ENCODE peak calls at places on chromosomes 4 and X, in five cellular contexts. L is cardiac muscle cell, C is mucosa of descending colon, R is fibroblast of the aortic adventitia, T is astrocyte of the spinal cord. Y is an unnamed sample.

GRCh38 chr4:18109677-18110076 is 88.1 kb upstream of the LCORL start:
- DNase-seq in L (no peak), C (no peak), R (no peak), T (no peak), Y (no peak)

GRCh38 chr4:108114503-108114902 is 54.2 kb downstream of the LEF1 start:
- DNase-seq in L (no peak), C (no peak), R (no peak), T (no peak), Y (peak)

GRCh38 chr4:610411-611261 is 14.7 kb upstream of the PDE6B start:
- DNase-seq in L (peak), C (no peak), R (peak), T (peak), Y (peak)

GRCh38 chr4:41670530-41670929 is 78.0 kb downstream of the PHOX2B start:
- DNase-seq in L (no peak), C (no peak), R (no peak), T (no peak), Y (no peak)

GRCh38 chrX:40174594-40175415 is 77.0 kb upstream of the BCOR start:
- DNase-seq in L (peak), C (peak), R (no peak), T (peak), Y (peak)

GRCh38 chr4:36414248-36414647 is 132.8 kb downstream of the DTHD1 start:
- DNase-seq in L (no peak), C (no peak), R (no peak), T (no peak), Y (peak)

GRCh38 chr4:19130836-19131235 is 1109.3 kb upstream of the LCORL start:
- DNase-seq in L (peak), C (no peak), R (peak), T (peak), Y (peak)

GRCh38 chr4:74733760-74734159 is 60.6 kb downstream of the BTC start:
- DNase-seq in L (no peak), C (no peak), R (no peak), T (no peak), Y (no peak)

GRCh38 chr4:26213317-26213716 is 107.5 kb upstream of the RBPJ start:
- DNase-seq in L (no peak), C (no peak), R (no peak), T (no peak), Y (no peak)

GRCh38 chrX:124373348-124373747 is 27.0 kb downstream of the SH2D1A start:
- DNase-seq in L (no peak), C (no peak), R (no peak), T (no peak), Y (no peak)

GRCh38 chr4:70559924-70560323 is 32.1 kb upstream of the AMBN start:
- DNase-seq in L (peak), C (no peak), R (peak), T (no peak), Y (no peak)

GRCh38 chrX:38717871-38718270 is 83.4 kb upstream of the MID1IP1 start:
- DNase-seq in L (peak), C (no peak), R (peak), T (peak), Y (peak)

GRCh38 chrX:105738162-105738561 is 84.2 kb upstream of the NRK start:
- DNase-seq in L (no peak), C (no peak), R (no peak), T (no peak), Y (no peak)

GRCh38 chr4:183557611-183558010 is 52.8 kb downstream of the ING2 start:
- DNase-seq in L (no peak), C (no peak), R (no peak), T (no peak), Y (no peak)

GRCh38 chr4:47785196-47785595 is 52.7 kb downstream of the CORIN start:
- DNase-seq in L (no peak), C (no peak), R (no peak), T (no peak), Y (no peak)

GRCh38 chr4:173135241-173135847 is 33.3 kb upstream of the GALNT7 start:
- DNase-seq in L (peak), C (no peak), R (peak), T (peak), Y (peak)

GRCh38 chrX:22577181-22577580 is 304.5 kb downstream of the CBLL2 start:
- DNase-seq in L (no peak), C (no peak), R (peak), T (peak), Y (peak)

GRCh38 chrX:122783918-122784317 is 400.2 kb upstream of the GRIA3 start:
- DNase-seq in L (no peak), C (no peak), R (no peak), T (no peak), Y (no peak)

GRCh38 chr4:173501592-173502150 is 28.4 kb downstream of the HAND2 start:
- DNase-seq in L (no peak), C (no peak), R (no peak), T (no peak), Y (no peak)

DNA sequence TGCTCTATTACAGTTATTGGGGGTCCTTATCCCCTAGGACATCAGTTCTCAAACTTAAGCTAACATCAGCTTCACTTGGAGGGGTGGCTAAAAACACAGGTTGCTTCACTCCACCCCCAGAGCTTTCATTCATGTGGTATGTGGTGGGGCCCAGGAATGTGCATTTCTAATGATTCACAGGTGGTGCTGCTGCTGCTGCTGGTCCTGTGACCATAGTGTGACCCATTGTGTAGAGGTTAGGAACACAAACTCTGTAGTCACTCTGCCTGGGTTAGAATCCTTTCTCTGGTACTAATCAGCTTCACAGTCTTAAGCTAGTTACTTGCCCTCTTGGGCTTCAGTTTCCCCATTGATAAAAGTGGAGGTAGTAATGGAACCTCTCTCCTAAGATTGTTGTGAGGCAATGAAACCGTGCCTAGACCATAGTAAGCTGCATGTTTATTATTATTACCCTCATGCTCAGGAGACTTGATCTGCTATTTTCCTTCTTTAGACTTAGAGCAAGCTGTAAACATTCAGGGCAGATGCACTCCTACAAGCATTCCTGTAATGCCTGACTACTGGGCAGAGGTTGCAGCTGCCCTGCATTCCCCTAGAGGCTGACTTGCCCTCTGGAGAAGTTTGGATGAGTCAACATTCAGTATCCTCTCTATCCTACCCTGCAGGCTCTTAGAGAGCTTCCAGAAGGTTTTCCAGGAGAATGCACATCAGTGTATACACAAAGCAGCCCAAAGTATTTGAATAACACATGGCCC is 94.1 kb upstream of the ACSL4 start:
- DNase-seq in L (peak), C (no peak), R (peak), T (peak), Y (peak)
- TF ChIP-seq CTCF in L (peak), C (no peak), R (no peak), T (peak), Y (no peak)

DNA sequence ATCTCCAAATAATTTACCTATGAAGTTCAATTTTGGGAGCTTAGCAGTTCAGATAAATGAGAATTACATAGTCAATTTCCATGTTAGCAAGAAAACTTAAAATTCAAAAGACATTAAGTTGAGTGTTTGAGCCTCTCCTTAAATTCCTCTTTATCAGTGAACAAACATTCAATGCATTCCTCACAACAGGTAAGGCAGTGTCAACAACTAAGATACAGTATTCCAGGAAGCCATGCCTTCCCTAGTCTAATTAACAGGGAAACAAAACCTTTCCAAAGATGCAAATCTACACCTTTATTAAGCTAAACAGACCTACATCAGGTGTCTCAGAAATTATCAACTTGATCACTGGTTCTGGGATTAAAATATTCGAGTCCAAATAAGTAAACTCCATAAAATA is 3.7 kb downstream of the SH3RF1 start:
- DNase-seq in L (no peak), C (no peak), R (no peak), T (no peak), Y (no peak)
- H3K4me3 ChIP-seq in L (no peak), C (no peak), R (peak), T (peak), Y (no peak)

GRCh38 chr4:181261279-181261678 is 981.9 kb upstream of the TENM3 start:
- DNase-seq in L (no peak), C (no peak), R (no peak), T (peak), Y (peak)
- TF ChIP-seq CTCF in L (no peak), C (no peak), R (no peak), T (peak), Y (peak)

GRCh38 chr4:123841431-123842121 is 445.0 kb downstream of the SPRY1 start:
- DNase-seq in L (no peak), C (no peak), R (no peak), T (no peak), Y (no peak)
- H3K4me3 ChIP-seq in L (no peak), C (no peak), R (no peak), T (no peak), Y (no peak)

GRCh38 chr4:27702710-27703431 is 842.2 kb downstream of the STIM2 start:
- DNase-seq in L (no peak), C (no peak), R (no peak), T (peak), Y (peak)
- TF ChIP-seq CTCF in L (no peak), C (no peak), R (no peak), T (peak), Y (peak)

GRCh38 chrX:137430301-137430700 is 135.6 kb upstream of the ZIC3 start:
- DNase-seq in L (no peak), C (no peak), R (no peak), T (no peak), Y (no peak)
- H3K4me3 ChIP-seq in L (no peak), C (no peak), R (no peak), T (no peak), Y (no peak)

GRCh38 chr4:147733614-147734344 is 1.9 kb downstream of the ARHGAP10 start:
- DNase-seq in L (peak), C (no peak), R (peak), T (peak), Y (peak)
- TF ChIP-seq CTCF in L (no peak), C (no peak), R (no peak), T (no peak), Y (no peak)

GRCh38 chr4:38819569-38819968 is 15.0 kb upstream of the TLR1 start:
- DNase-seq in L (no peak), C (no peak), R (no peak), T (peak), Y (peak)

GRCh38 chr4:38822748-38823303 is 18.2 kb upstream of the TLR1 start:
- DNase-seq in L (no peak), C (no peak), R (no peak), T (no peak), Y (no peak)

GRCh38 chr4:38821739-38822138 is 17.1 kb upstream of the TLR1 start:
- DNase-seq in L (no peak), C (no peak), R (no peak), T (no peak), Y (peak)

GRCh38 chr4:38818441-38818976 is 13.9 kb upstream of the TLR1 start:
- DNase-seq in L (no peak), C (no peak), R (no peak), T (no peak), Y (peak)

DNA sequence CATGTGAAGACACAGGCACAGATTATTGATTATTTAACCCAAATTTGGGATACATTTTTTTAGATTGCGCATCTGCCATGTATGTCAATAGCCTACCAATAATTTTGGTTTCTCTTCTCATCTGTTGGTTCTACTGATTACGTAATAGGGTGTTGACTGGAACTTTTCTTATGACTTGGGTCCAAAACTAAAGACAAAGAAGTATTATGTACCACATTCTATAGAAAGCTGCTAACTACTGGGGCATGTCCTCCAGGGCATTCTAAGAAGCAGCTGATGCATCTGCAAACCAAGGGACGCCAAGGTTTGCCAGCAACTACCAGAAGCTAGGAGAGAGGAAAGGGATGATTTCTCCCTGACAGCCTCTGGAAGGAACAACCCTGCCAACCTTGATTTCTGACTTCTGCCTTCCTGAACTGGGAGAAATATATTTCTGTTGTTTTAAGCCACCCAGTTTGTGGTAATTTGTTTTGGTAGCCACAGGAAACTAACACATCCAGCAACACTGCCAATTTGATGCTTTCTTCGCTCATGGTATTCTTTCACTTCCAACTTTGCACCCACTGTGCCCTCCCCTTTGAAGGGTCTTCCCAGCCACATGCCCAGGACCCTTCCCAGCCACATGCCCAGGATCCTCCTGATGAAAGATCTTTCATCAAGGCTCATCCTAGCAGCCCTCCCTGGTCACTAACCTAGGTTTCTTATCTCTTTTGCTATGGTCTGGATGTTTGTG is 15.9 kb upstream of the TLR1 start:
- DNase-seq in L (no peak), C (no peak), R (no peak), T (no peak), Y (no peak)
- H3K4me3 ChIP-seq in L (no peak), C (no peak), R (no peak), T (no peak), Y (no peak)

GRCh38 chrX:109049416-109049815 is 313.1 kb upstream of the IRS4 start:
- DNase-seq in L (no peak), C (no peak), R (no peak), T (no peak), Y (no peak)

GRCh38 chrX:109049903-109050302 is 313.5 kb upstream of the IRS4 start:
- DNase-seq in L (no peak), C (no peak), R (no peak), T (no peak), Y (peak)
- TF ChIP-seq CTCF in L (peak), C (no peak), R (no peak), T (peak), Y (peak)

GRCh38 chrX:981791-982626 is 230.4 kb downstream of the CRLF2 start:
- DNase-seq in L (no peak), C (no peak), R (no peak), T (no peak), Y (no peak)
- H3K4me3 ChIP-seq in L (no peak), C (no peak), R (no peak), T (no peak), Y (no peak)

Y was measured in epithelial cell of esophagus.